ENCODE peak calls at places on chromosome 21, in four cellular contexts. M is neuronal stem cell; K is CD8-positive, alpha-beta memory T cell; R is mucosa of descending colon. A is an unnamed sample. For H3K4me1, the result is how much of the 10 kb centered on the place peaks cover.

GRCh38 chr21:24225432-24225831 is 1381.8 kb downstream of the MRPL39 start:
- DNase-seq in M (no peak), K (no peak), R (no peak), A (no peak)

GRCh38 chr21:42974832-42975820 is 764 bp downstream of the PKNOX1 start:
- DNase-seq in M (peak), K (peak), R (peak), A (peak)

GRCh38 chr21:41975391-41976272 is 21.8 kb upstream of the C2CD2 start:
- DNase-seq in M (no peak), K (no peak), R (no peak), A (no peak)

GRCh38 chr21:25895565-25896205 is 160.9 kb downstream of the GABPA start:
- DNase-seq in M (no peak), K (peak), R (no peak), A (peak)

GRCh38 chr21:43824883-43825609 is 35.7 kb downstream of the RRP1 start:
- DNase-seq in M (no peak), K (no peak), R (no peak), A (no peak)

GRCh38 chr21:39776589-39776988 is 31.6 kb downstream of the IGSF5 start:
- DNase-seq in M (no peak), K (no peak), R (no peak), A (no peak)

GRCh38 chr21:41141031-41141457 is 26.9 kb upstream of the BACE2 start:
- DNase-seq in M (no peak), K (no peak), R (no peak), A (no peak)

GRCh38 chr21:26572668-26573381 is at the start of gene CYYR1:
- DNase-seq in M (peak), K (no peak), R (no peak), A (no peak)

GRCh38 chr21:25568230-25568629 is 39.1 kb downstream of the MRPL39 start:
- DNase-seq in M (no peak), K (no peak), R (peak), A (no peak)

GRCh38 chr21:39968010-39968409 is 100.8 kb downstream of the PCP4 start:
- DNase-seq in M (no peak), K (no peak), R (no peak), A (peak)

GRCh38 chr21:43322805-43323204 is 104.1 kb downstream of the SIK1 start:
- DNase-seq in M (no peak), K (no peak), R (no peak), A (no peak)

GRCh38 chr21:43975469-43976098 is 36.5 kb upstream of the TRAPPC10 start:
- DNase-seq in M (peak), K (peak), R (peak), A (peak)

GRCh38 chr21:43308101-43308500 is 118.8 kb downstream of the SIK1 start:
- DNase-seq in M (no peak), K (no peak), R (no peak), A (no peak)

GRCh38 chr21:36589352-36589971 is 109.5 kb upstream of the SIM2 start:
- DNase-seq in M (no peak), K (no peak), R (peak), A (peak)

GRCh38 chr21:25491267-25491666 is 116.0 kb downstream of the MRPL39 start:
- DNase-seq in M (no peak), K (no peak), R (no peak), A (no peak)

GRCh38 chr21:42746593-42747266 is 93.3 kb downstream of the PDE9A start:
- DNase-seq in M (no peak), K (peak), R (no peak), A (no peak)

GRCh38 chr21:42466700-42467612 is 29.1 kb downstream of the RSPH1 start:
- DNase-seq in M (no peak), K (no peak), R (peak), A (peak)

GRCh38 chr21:38679531-38679930 is 126.2 kb upstream of the ETS2 start:
- DNase-seq in M (no peak), K (no peak), R (no peak), A (peak)

GRCh38 chr21:42218836-42219605 is at the start of gene ABCG1:
- DNase-seq in M (peak), K (peak), R (peak), A (peak)

GRCh38 chr21:36211660-36212512 is 55.3 kb downstream of the DOP1B start:
- DNase-seq in M (no peak), K (no peak), R (no peak), A (no peak)

GRCh38 chr21:37128069-37128468 is 55.0 kb downstream of the TTC3 start:
- DNase-seq in M (no peak), K (no peak), R (no peak), A (no peak)

GRCh38 chr21:40622531-40622930 is 224.4 kb downstream of the DSCAM start:
- DNase-seq in M (no peak), K (no peak), R (no peak), A (no peak)

GRCh38 chr21:41068411-41069304 is 99.3 kb upstream of the BACE2 start:
- DNase-seq in M (peak), K (peak), R (peak), A (peak)

GRCh38 chr21:41482321-41482720 is 25.6 kb downstream of the TMPRSS2 start:
- DNase-seq in M (no peak), K (no peak), R (no peak), A (no peak)

GRCh38 chr21:32764186-32764585 is 7.4 kb downstream of the PAXBP1 start:
- DNase-seq in M (no peak), K (no peak), R (no peak), A (no peak)
- H3K4me1 ChIP-seq in M (under half), K (under half), R (under half), A (under half)

DNA sequence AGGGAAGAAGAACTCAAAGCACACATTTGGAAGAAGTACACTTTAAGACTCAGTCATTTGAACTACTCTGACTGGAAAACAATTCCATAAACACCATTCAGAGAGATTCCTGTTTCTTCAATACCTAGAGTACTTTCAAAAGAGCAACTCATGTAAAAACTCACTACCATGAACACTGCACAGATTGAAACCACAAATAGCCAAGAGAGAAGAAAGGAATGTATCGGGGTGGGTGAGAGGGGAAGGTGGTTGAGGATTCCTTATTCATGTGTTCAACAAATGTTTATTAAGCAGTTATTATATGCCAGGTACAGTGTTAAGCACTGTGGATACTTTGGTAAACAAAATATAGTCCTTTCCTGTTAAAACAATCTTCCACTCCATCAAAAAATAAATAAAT is 64.7 kb downstream of the NRIP1 start:
- DNase-seq in M (no peak), K (no peak), R (no peak), A (no peak)
- H3K4me1 ChIP-seq in M (under half), K (under half), R (under half), A (under half)

DNA sequence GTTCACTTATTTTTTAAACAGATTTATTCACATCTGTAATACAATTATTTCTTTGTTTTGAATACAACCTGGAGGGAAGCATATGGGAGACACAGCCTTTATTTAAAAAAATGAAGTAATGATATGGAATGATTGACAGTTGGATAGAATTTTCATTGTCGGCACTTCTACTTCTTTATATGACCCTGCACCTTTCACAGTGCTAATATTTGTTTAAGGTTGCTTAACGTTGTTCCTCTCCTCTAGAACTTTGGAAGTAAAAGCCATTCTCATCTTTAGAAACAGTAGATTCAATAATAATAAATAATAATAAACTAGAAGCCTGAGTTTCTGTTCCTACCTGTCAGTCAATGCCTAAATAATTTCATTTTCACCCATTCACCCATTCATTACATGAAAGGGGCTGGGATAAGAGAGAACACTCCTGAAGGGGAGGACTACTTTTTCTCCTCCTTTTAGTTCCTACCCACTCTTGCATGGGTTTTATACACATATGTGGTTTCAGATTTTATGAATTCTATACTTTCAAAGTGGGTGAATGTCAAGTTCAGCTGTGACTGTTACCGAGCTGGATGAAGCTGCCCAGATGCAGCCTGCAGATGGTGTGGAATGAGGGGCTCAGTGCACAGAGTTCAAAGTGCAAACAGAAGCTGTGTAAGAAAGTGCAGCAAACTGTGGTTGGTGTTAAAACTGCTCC is 9.4 kb downstream of the RUNX1 start:
- DNase-seq in M (no peak), K (no peak), R (no peak), A (no peak)
- H3K4me1 ChIP-seq in M (under half), K (half or more), R (under half), A (under half)

GRCh38 chr21:29074007-29074376 is 544 bp upstream of the CCT8 start:
- DNase-seq in M (no peak), K (no peak), R (no peak), A (no peak)

GRCh38 chr21:29072873-29073221 is 601 bp downstream of the CCT8 start:
- DNase-seq in M (no peak), K (no peak), R (no peak), A (peak)

GRCh38 chr21:29075706-29076447 is 2.4 kb upstream of the CCT8 start:
- DNase-seq in M (no peak), K (no peak), R (no peak), A (no peak)

GRCh38 chr21:29073222-29074006 is at the start of gene CCT8:
- DNase-seq in M (peak), K (peak), R (peak), A (peak)

GRCh38 chr21:29074783-29075182 is 1.3 kb upstream of the CCT8 start:
- DNase-seq in M (no peak), K (no peak), R (no peak), A (no peak)
- H3K4me1 ChIP-seq in M (under half), K (under half), R (under half), A (under half)

GRCh38 chr21:28421716-28422480 is 570.8 kb downstream of the LTN1 start:
- DNase-seq in M (no peak), K (no peak), R (no peak), A (no peak)

GRCh38 chr21:28427356-28428022 is 565.2 kb downstream of the LTN1 start:
- DNase-seq in M (no peak), K (no peak), R (no peak), A (no peak)

GRCh38 chr21:28419811-28420210 is 572.9 kb downstream of the LTN1 start:
- DNase-seq in M (no peak), K (no peak), R (no peak), A (no peak)

GRCh38 chr21:28426545-28426944 is 566.1 kb downstream of the LTN1 start:
- DNase-seq in M (no peak), K (no peak), R (no peak), A (no peak)

GRCh38 chr21:28423521-28423920 is 569.2 kb downstream of the LTN1 start:
- DNase-seq in M (no peak), K (no peak), R (no peak), A (no peak)
- H3K4me1 ChIP-seq in M (under half), K (under half), R (under half), A (under half)

GRCh38 chr21:45975017-45975595 is 6.5 kb upstream of the COL6A1 start:
- DNase-seq in M (no peak), K (no peak), R (no peak), A (no peak)
- H3K4me1 ChIP-seq in M (under half), K (under half), R (under half), A (under half)

DNA sequence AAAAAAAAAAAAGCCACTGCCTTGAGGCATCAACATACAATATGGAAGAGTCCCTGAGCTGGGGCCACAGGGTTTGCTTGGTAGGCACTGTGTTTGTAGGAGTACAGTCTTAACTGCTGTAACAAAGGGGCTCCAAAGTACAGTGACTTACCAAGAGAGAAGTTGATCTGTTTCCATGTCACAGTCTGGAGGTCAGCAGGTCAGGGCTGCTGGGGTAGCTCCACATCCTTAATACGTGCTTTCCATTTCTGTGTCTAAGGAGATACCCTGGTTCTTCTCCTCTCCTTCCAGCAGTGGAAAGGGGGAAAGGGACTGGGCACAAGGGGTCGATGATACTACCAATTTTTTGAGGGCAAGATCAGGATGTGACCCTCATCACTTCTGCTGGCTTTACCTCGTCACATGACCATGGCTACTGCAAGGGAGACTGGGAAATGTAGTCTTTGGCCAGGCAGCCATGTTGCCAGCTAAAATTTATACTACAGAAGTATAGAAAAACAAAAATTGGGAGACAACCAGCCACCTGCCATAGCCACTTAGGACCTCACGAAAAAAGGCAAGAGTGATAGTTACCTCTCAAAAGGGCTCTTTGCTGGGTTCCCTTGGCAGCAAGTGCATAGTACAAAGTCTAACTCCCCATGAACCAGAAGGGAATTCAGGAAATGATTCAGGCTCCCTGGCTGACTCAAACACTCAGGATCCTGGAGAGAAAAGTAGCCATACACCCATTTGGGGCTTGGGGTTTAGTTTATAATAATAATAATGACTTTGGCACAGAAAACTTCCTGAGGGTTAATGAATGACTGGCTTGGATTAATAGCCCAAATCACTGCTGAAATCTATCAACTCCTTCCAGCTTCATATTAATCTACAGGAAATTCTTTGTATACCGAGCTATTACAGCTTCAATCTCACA is 52.7 kb upstream of the ATP5PO start:
- DNase-seq in M (no peak), K (peak), R (peak), A (no peak)
- H3K4me1 ChIP-seq in M (under half), K (under half), R (under half), A (under half)

GRCh38 chr21:44992608-44993031 is 52.8 kb downstream of the SLX9 start:
- DNase-seq in M (no peak), K (no peak), R (no peak), A (no peak)

GRCh38 chr21:44993321-44994015 is 53.6 kb downstream of the SLX9 start:
- DNase-seq in M (no peak), K (no peak), R (no peak), A (no peak)

GRCh38 chr21:44989943-44990780 is 50.3 kb downstream of the SLX9 start:
- DNase-seq in M (no peak), K (no peak), R (no peak), A (no peak)

GRCh38 chr21:44990921-44991320 is 51.1 kb downstream of the SLX9 start:
- DNase-seq in M (no peak), K (no peak), R (no peak), A (no peak)

GRCh38 chr21:44991538-44992483 is 52.0 kb downstream of the SLX9 start:
- DNase-seq in M (no peak), K (no peak), R (no peak), A (no peak)
- H3K4me1 ChIP-seq in M (under half), K (under half), R (under half), A (under half)

A was measured in MM.1S.